ENCODE peak calls at places on chromosomes 12 and 14, in six cellular contexts. B, J, V, T, S and I are unnamed samples.

GRCh38 chr12:129551441-129551840 is 352.4 kb downstream of the TMEM132D start:
- DNase-seq in B (no peak), J (no peak), V (no peak), T (no peak), S (no peak), I (no peak)

GRCh38 chr12:94929780-94930179 is 73.7 kb downstream of the NDUFA12 start:
- DNase-seq in B (no peak), J (no peak), V (no peak), T (no peak), S (no peak), I (no peak)

GRCh38 chr12:52790427-52791270 is 5.3 kb downstream of the KRT3 start:
- DNase-seq in B (no peak), J (no peak), V (no peak), T (no peak), S (no peak), I (no peak)

GRCh38 chr14:88729159-88729558 is 63.6 kb downstream of the EML5 start:
- DNase-seq in B (no peak), J (no peak), V (no peak), T (no peak), S (no peak), I (no peak)

GRCh38 chr14:69351385-69351784 is 46.7 kb downstream of the ERH start:
- DNase-seq in B (no peak), J (no peak), V (no peak), T (no peak), S (no peak), I (no peak)

GRCh38 chr12:88420460-88420859 is 159.8 kb downstream of the KITLG start:
- DNase-seq in B (peak), J (no peak), V (no peak), T (no peak), S (no peak), I (no peak)

GRCh38 chr14:103688906-103689902 is 26.0 kb downstream of the XRCC3 start:
- DNase-seq in B (no peak), J (peak), V (peak), T (no peak), S (no peak), I (no peak)

GRCh38 chr12:89977356-89978185 is 268.9 kb upstream of the ATP2B1 start:
- DNase-seq in B (no peak), J (no peak), V (no peak), T (no peak), S (no peak), I (no peak)

GRCh38 chr12:1473418-1473817 is 121.0 kb downstream of the FBXL14 start:
- DNase-seq in B (no peak), J (no peak), V (no peak), T (no peak), S (peak), I (peak)

GRCh38 chr12:30484658-30485057 is 211.0 kb downstream of the IPO8 start:
- DNase-seq in B (no peak), J (no peak), V (no peak), T (no peak), S (no peak), I (no peak)

GRCh38 chr12:25051583-25052190 is 102.8 kb upstream of the BCAT1 start:
- DNase-seq in B (no peak), J (no peak), V (peak), T (peak), S (peak), I (peak)

GRCh38 chr12:108799528-108800243 is 57.7 kb downstream of the SSH1 start:
- DNase-seq in B (no peak), J (no peak), V (no peak), T (no peak), S (no peak), I (no peak)

GRCh38 chr14:102262894-102263462 is 42.0 kb downstream of the MOK start:
- DNase-seq in B (no peak), J (no peak), V (no peak), T (no peak), S (no peak), I (no peak)

GRCh38 chr12:76518699-76519098 is 40.9 kb downstream of the OSBPL8 start:
- DNase-seq in B (no peak), J (no peak), V (no peak), T (no peak), S (no peak), I (no peak)

GRCh38 chr12:108686753-108687152 is 44.6 kb downstream of the CORO1C start:
- DNase-seq in B (no peak), J (peak), V (no peak), T (no peak), S (no peak), I (no peak)

GRCh38 chr12:121992059-121992879 is 29.4 kb upstream of the BCL7A start:
- DNase-seq in B (peak), J (peak), V (peak), T (peak), S (peak), I (peak)

GRCh38 chr12:54932038-54932437 is 52.5 kb downstream of the TESPA1 start:
- DNase-seq in B (no peak), J (no peak), V (no peak), T (no peak), S (no peak), I (no peak)

GRCh38 chr14:50094056-50094455 is 22.3 kb downstream of the VCPKMT start:
- DNase-seq in B (no peak), J (no peak), V (no peak), T (no peak), S (no peak), I (no peak)

GRCh38 chr14:81396108-81396507 is 4.0 kb downstream of the STON2 start:
- DNase-seq in B (no peak), J (no peak), V (no peak), T (no peak), S (no peak), I (no peak)

GRCh38 chr12:108768591-108769500 is 37.5 kb upstream of the CORO1C start:
- DNase-seq in B (no peak), J (peak), V (peak), T (peak), S (peak), I (no peak)

GRCh38 chr12:126667340-126667739 is 1599.6 kb upstream of the TMEM132C start:
- DNase-seq in B (peak), J (no peak), V (no peak), T (no peak), S (no peak), I (no peak)

GRCh38 chr12:101501410-101502045 is 26.4 kb downstream of the SPIC start:
- DNase-seq in B (no peak), J (no peak), V (no peak), T (no peak), S (no peak), I (no peak)

GRCh38 chr12:13008741-13009380 is 8.8 kb upstream of the HEBP1 start:
- DNase-seq in B (no peak), J (no peak), V (no peak), T (no peak), S (no peak), I (no peak)

GRCh38 chr12:65907465-65907864 is 83.2 kb downstream of the HMGA2 start:
- DNase-seq in B (no peak), J (no peak), V (no peak), T (no peak), S (no peak), I (no peak)

GRCh38 chr12:6141048-6141447 is 16.6 kb upstream of the VWF start:
- DNase-seq in B (no peak), J (no peak), V (peak), T (no peak), S (peak), I (no peak)

GRCh38 chr14:67108230-67108629 is 81.0 kb upstream of the GARIN2 start:
- DNase-seq in B (no peak), J (no peak), V (no peak), T (no peak), S (no peak), I (no peak)

GRCh38 chr12:103673891-103674375 is 86.9 kb downstream of the STAB2 start:
- DNase-seq in B (no peak), J (no peak), V (no peak), T (no peak), S (no peak), I (no peak)

GRCh38 chr12:39959467-39959866 is 146.4 kb downstream of the SLC2A13 start:
- DNase-seq in B (no peak), J (no peak), V (no peak), T (no peak), S (no peak), I (no peak)

GRCh38 chr14:92253381-92253894 is 69.5 kb upstream of the SLC24A4 start:
- DNase-seq in B (no peak), J (no peak), V (no peak), T (no peak), S (no peak), I (no peak)

GRCh38 chr14:66003082-66003740 is 483.0 kb upstream of the CCDC196 start:
- DNase-seq in B (no peak), J (no peak), V (no peak), T (no peak), S (no peak), I (no peak)

GRCh38 chr14:101774814-101775213 is 13.3 kb downstream of the PPP2R5C start:
- DNase-seq in B (no peak), J (no peak), V (no peak), T (no peak), S (no peak), I (no peak)

GRCh38 chr14:68397827-68398226 is 395.0 kb downstream of the ZFP36L1 start:
- DNase-seq in B (no peak), J (no peak), V (no peak), T (no peak), S (no peak), I (no peak)

GRCh38 chr14:99524091-99524661 is 43.0 kb downstream of the CCNK start:
- DNase-seq in B (no peak), J (peak), V (no peak), T (no peak), S (no peak), I (no peak)

GRCh38 chr12:29547151-29547561 is 49.7 kb upstream of the OVCH1 start:
- DNase-seq in B (peak), J (no peak), V (no peak), T (no peak), S (no peak), I (no peak)

GRCh38 chr14:85247071-85247470 is 282.9 kb upstream of the FLRT2 start:
- DNase-seq in B (no peak), J (no peak), V (no peak), T (no peak), S (no peak), I (no peak)

GRCh38 chr12:107352347-107353081 is 259.2 kb upstream of the CRY1 start:
- DNase-seq in B (no peak), J (no peak), V (no peak), T (peak), S (no peak), I (no peak)

GRCh38 chr12:6899837-6900519 is 4.6 kb upstream of the LRRC23 start:
- DNase-seq in B (no peak), J (peak), V (no peak), T (no peak), S (no peak), I (no peak)

GRCh38 chr12:15001733-15002471 is 29.1 kb downstream of the PDE6H start:
- DNase-seq in B (no peak), J (peak), V (no peak), T (no peak), S (no peak), I (no peak)

GRCh38 chr14:86038401-86038985 is 508.5 kb downstream of the FLRT2 start:
- DNase-seq in B (peak), J (peak), V (no peak), T (peak), S (peak), I (peak)